ENCODE peak calls at places on chromosome 20, in nine cellular contexts. Z is Peyer's patch, T is cardiac muscle cell, U is fibroblast of mammary gland, O is heart right ventricle, H is HL-60, D is NB4, Q is osteocyte, I is B cell. S is an unnamed sample.

GRCh38 chr20:17969884-17970409 is 1.1 kb downstream of the MGME1 start:
- DNase-seq in Z (peak; percentile 69), T (peak; percentile 37), U (peak; percentile 76), O (no peak), H (peak; percentile 78), D (peak; percentile 90), Q (no peak), I (peak; percentile 58), S (peak; percentile 77)

GRCh38 chr20:44034451-44034850 is 119.8 kb downstream of the TOX2 start:
- DNase-seq in Z (no peak), T (no peak), U (no peak), O (no peak), H (no peak), D (no peak), Q (peak; percentile 49), I (no peak), S (no peak)

GRCh38 chr20:59007758-59008511 is 881 bp upstream of the CTSZ start:
- DNase-seq in Z (peak; percentile 89), T (no peak), U (no peak), O (no peak), H (peak; percentile 78), D (peak; percentile 97), Q (no peak), I (peak; percentile 89), S (peak; percentile 93)

GRCh38 chr20:41047975-41048305 is 19.3 kb downstream of the TOP1 start:
- DNase-seq in Z (no peak), T (no peak), U (peak; percentile 58), O (no peak), H (no peak), D (peak; percentile 51), Q (no peak), I (peak; percentile 60), S (no peak)

GRCh38 chr20:45032781-45033180 is 66.5 kb downstream of the STK4 start:
- DNase-seq in Z (no peak), T (no peak), U (no peak), O (no peak), H (no peak), D (no peak), Q (no peak), I (no peak), S (no peak)

GRCh38 chr20:48708116-48708515 is 119.7 kb downstream of the PREX1 start:
- DNase-seq in Z (no peak), T (no peak), U (no peak), O (no peak), H (no peak), D (no peak), Q (no peak), I (no peak), S (no peak)

GRCh38 chr20:258963-259362 is 1.4 kb downstream of the DEFB132 start:
- DNase-seq in Z (no peak), T (no peak), U (peak; percentile 34), O (no peak), H (no peak), D (peak; percentile 52), Q (peak; percentile 46), I (no peak), S (no peak)

GRCh38 chr20:44067650-44068081 is 119.3 kb downstream of the JPH2 start:
- DNase-seq in Z (no peak), T (no peak), U (no peak), O (no peak), H (no peak), D (no peak), Q (peak; percentile 74), I (no peak), S (no peak)

GRCh38 chr20:11207749-11208502 is 534.1 kb upstream of the JAG1 start:
- DNase-seq in Z (peak; percentile 89), T (no peak), U (peak; percentile 24), O (no peak), H (no peak), D (no peak), Q (no peak), I (no peak), S (no peak)

GRCh38 chr20:38172344-38172743 is 7.3 kb upstream of the TGM2 start:
- DNase-seq in Z (no peak), T (no peak), U (no peak), O (no peak), H (no peak), D (peak; percentile 24), Q (no peak), I (peak; percentile 0), S (no peak)
- TF ChIP-seq CTCF in Z (no peak), T (peak; percentile 46), U (peak; percentile 30), O (no peak), H (no peak), D (peak; percentile 25), Q (peak; percentile 61), I (no peak), S (no peak)

GRCh38 chr20:3068986-3069900 is 2.2 kb upstream of the OXT start:
- DNase-seq in Z (no peak), T (no peak), U (peak; percentile 72), O (no peak), H (no peak), D (peak; percentile 59), Q (no peak), I (peak; percentile 34), S (no peak)
- TF ChIP-seq CTCF in Z (peak; percentile 9), T (no peak), U (no peak), O (peak; percentile 32), H (no peak), D (peak; percentile 65), Q (no peak), I (peak; percentile 23), S (no peak)

DNA sequence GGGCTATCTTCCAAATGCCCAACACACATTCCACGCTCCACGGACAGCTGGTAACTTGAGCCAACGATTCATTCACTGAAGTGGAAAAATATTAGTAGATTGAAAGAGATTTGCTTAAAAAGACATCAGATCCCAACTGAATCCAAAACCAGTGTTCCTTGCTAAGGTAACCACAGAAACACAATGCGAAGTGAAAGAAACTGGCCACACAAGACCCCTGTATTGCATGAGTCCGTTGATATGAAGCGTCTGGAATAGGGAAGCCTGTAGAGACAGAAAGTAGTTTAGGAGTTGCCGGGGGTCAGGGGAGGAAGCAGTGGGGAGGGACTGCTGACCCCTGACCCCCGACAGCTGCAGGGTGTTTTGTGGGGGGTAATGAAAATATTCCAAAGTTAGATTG is 10.0 kb downstream of the PCK1 start:
- DNase-seq in Z (no peak), T (no peak), U (no peak), O (no peak), H (no peak), D (no peak), Q (no peak), I (no peak), S (no peak)
- TF ChIP-seq CTCF in Z (no peak), T (no peak), U (no peak), O (no peak), H (no peak), D (no peak), Q (no peak), I (no peak), S (no peak)

GRCh38 chr20:25247666-25248500 is at the start of gene PYGB:
- DNase-seq in Z (peak; percentile 87), T (peak; percentile 87), U (peak; percentile 76), O (peak; percentile 79), H (peak; percentile 92), D (peak; percentile 94), Q (peak; percentile 93), I (peak; percentile 99), S (peak; percentile 75)
- TF ChIP-seq CTCF in Z (no peak), T (no peak), U (no peak), O (no peak), H (no peak), D (no peak), Q (no peak), I (no peak), S (no peak)

GRCh38 chr20:16007978-16008377 is 565.3 kb downstream of the KIF16B start:
- DNase-seq in Z (no peak), T (no peak), U (peak; percentile 7), O (no peak), H (no peak), D (peak; percentile 26), Q (no peak), I (no peak), S (no peak)
- TF ChIP-seq CTCF in Z (no peak), T (no peak), U (peak; percentile 2), O (no peak), H (no peak), D (peak; percentile 26), Q (no peak), I (no peak), S (no peak)

GRCh38 chr20:61773926-61774587 is 291.6 kb downstream of the TAF4 start:
- DNase-seq in Z (no peak), T (no peak), U (no peak), O (no peak), H (no peak), D (no peak), Q (no peak), I (no peak), S (no peak)
- TF ChIP-seq CTCF in Z (no peak), T (no peak), U (no peak), O (no peak), H (no peak), D (no peak), Q (no peak), I (no peak), S (no peak)

DNA sequence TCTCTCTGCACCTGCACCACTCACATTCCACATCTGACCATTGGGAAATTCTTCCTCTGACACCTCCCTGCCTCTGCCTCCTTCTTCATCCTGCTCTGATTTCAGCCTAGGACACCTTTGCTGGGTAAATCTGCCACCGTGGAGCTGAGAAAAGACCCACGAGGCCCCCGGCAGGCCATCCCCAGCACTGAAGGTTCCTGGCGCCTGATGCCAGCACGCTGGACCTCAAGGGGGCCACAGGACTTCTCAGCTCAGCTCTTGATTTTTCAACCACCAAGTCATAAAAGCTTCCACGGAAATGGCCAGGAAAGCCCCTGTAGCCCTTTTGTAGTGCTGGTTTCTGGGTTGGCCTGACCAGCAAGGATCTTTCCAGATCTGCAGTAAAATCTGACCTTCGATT is 157.7 kb downstream of the BMP7 start:
- DNase-seq in Z (no peak), T (no peak), U (no peak), O (no peak), H (no peak), D (no peak), Q (no peak), I (no peak), S (no peak)
- TF ChIP-seq CTCF in Z (no peak), T (no peak), U (no peak), O (no peak), H (no peak), D (no peak), Q (no peak), I (no peak), S (no peak)

GRCh38 chr20:31790401-31790800 is 28.8 kb upstream of the MYLK2 start:
- DNase-seq in Z (no peak), T (no peak), U (no peak), O (no peak), H (no peak), D (no peak), Q (no peak), I (no peak), S (no peak)

GRCh38 chr20:31785089-31785488 is 34.1 kb upstream of the MYLK2 start:
- DNase-seq in Z (no peak), T (no peak), U (no peak), O (no peak), H (no peak), D (no peak), Q (no peak), I (no peak), S (no peak)

GRCh38 chr20:31788578-31788977 is 30.6 kb upstream of the MYLK2 start:
- DNase-seq in Z (no peak), T (peak; percentile 36), U (peak; percentile 49), O (no peak), H (no peak), D (peak; percentile 15), Q (no peak), I (no peak), S (no peak)
- TF ChIP-seq CTCF in Z (no peak), T (peak; percentile 25), U (peak; percentile 2), O (no peak), H (no peak), D (no peak), Q (peak; percentile 11), I (no peak), S (no peak)